ENCODE peak calls at places on chromosomes 5 and 9, in five cellular contexts. S is HCT116, H is GM12878, M is HepG2, V is H1. Y is an unnamed sample.

GRCh38 chr5:164809831-164810230 is 1304.4 kb downstream of the MAT2B start:
- DNase-seq in V (no peak), M (no peak), S (no peak), H (no peak), Y (no peak)

GRCh38 chr9:92631452-92632211 is 38.3 kb downstream of the IPPK start:
- DNase-seq in M (no peak), H (peak), S (no peak), V (no peak), Y (no peak)

GRCh38 chr9:15959663-15960062 is 406.8 kb downstream of the CCDC171 start:
- DNase-seq in V (no peak), H (no peak), S (no peak), M (no peak), Y (no peak)

GRCh38 chr5:178331491-178331981 is 98.9 kb upstream of the PHYKPL start:
- DNase-seq in H (no peak), V (no peak), S (no peak), M (no peak), Y (peak)

GRCh38 chr9:107750741-107751521 is 261.4 kb upstream of the KLF4 start:
- DNase-seq in S (peak), M (peak), H (no peak), V (no peak), Y (no peak)

GRCh38 chr5:90399251-90399650 is 10.3 kb downstream of the CETN3 start:
- DNase-seq in H (no peak), M (no peak), S (no peak), V (no peak), Y (no peak)

GRCh38 chr5:147949711-147950573 is 43.6 kb upstream of the C5orf46 start:
- DNase-seq in V (no peak), M (peak), S (peak), H (no peak), Y (peak)

GRCh38 chr9:85700330-85700729 is 41.4 kb downstream of the AGTPBP1 start:
- DNase-seq in M (no peak), S (no peak), V (no peak), H (no peak), Y (no peak)

GRCh38 chr9:79026311-79026710 is 545.5 kb upstream of the TLE4 start:
- DNase-seq in M (no peak), V (no peak), H (peak), S (no peak), Y (no peak)

GRCh38 chr9:127347831-127348699 is 48.9 kb upstream of the SLC2A8 start:
- DNase-seq in V (no peak), S (no peak), H (no peak), M (peak), Y (peak)

GRCh38 chr9:129697111-129697955 is 31.9 kb downstream of the PRRX2 start:
- DNase-seq in V (peak), S (no peak), H (no peak), M (no peak), Y (peak)

GRCh38 chr5:43290726-43291125 is 22.5 kb downstream of the HMGCS1 start:
- DNase-seq in M (no peak), H (no peak), V (no peak), S (no peak), Y (no peak)

GRCh38 chr5:121088341-121088740 is 624.2 kb downstream of the PRR16 start:
- DNase-seq in H (no peak), V (no peak), S (no peak), M (no peak), Y (no peak)

GRCh38 chr5:107413754-107414153 is 257.0 kb downstream of the EFNA5 start:
- DNase-seq in V (no peak), H (no peak), S (no peak), M (no peak), Y (no peak)

GRCh38 chr5:140331638-140332037 is 14.8 kb downstream of the HBEGF start:
- DNase-seq in M (no peak), S (no peak), V (no peak), H (no peak), Y (no peak)

GRCh38 chr5:134131165-134131564 is 16.7 kb downstream of the TCF7 start:
- DNase-seq in M (no peak), S (no peak), V (no peak), H (no peak), Y (no peak)

GRCh38 chr9:76401580-76402354 is 7.5 kb upstream of the RFK start:
- DNase-seq in S (no peak), H (no peak), V (no peak), M (peak), Y (no peak)

GRCh38 chr9:105047652-105048031 is 119.7 kb upstream of the ABCA1 start:
- DNase-seq in M (peak), H (no peak), S (no peak), V (no peak), Y (no peak)

GRCh38 chr9:89666364-89666763 is 61.6 kb downstream of the GADD45G start:
- DNase-seq in M (no peak), S (no peak), V (no peak), H (no peak), Y (no peak)

GRCh38 chr5:139744471-139745120 is 51.0 kb upstream of the PSD2 start:
- DNase-seq in V (no peak), H (no peak), S (no peak), M (no peak), Y (no peak)

GRCh38 chr9:93237535-93237934 is 53.6 kb downstream of the WNK2 start:
- DNase-seq in M (no peak), V (no peak), S (no peak), H (no peak), Y (no peak)

GRCh38 chr5:61351733-61352132 is 19.7 kb downstream of the ZSWIM6 start:
- DNase-seq in H (no peak), S (no peak), M (no peak), V (no peak), Y (no peak)

GRCh38 chr5:6702633-6703032 is 10.6 kb upstream of the TENT4A start:
- DNase-seq in V (no peak), M (no peak), S (no peak), H (no peak), Y (no peak)

GRCh38 chr5:40486437-40487270 is 193.1 kb upstream of the PTGER4 start:
- DNase-seq in H (peak), M (no peak), S (no peak), V (no peak), Y (no peak)

GRCh38 chr9:128099932-128100491 is 27.5 kb downstream of the PTGES2 start:
- DNase-seq in S (no peak), H (no peak), M (no peak), V (no peak), Y (no peak)

GRCh38 chr5:91591076-91591475 is 208.0 kb upstream of the ARRDC3 start:
- DNase-seq in V (no peak), H (no peak), S (peak), M (no peak), Y (no peak)

GRCh38 chr9:111298831-111299603 is 31.0 kb downstream of the OR2K2 start:
- DNase-seq in H (peak), S (peak), V (no peak), M (peak), Y (peak)

GRCh38 chr5:87845734-87846133 is 422.9 kb downstream of the TMEM161B start:
- DNase-seq in H (no peak), M (no peak), S (no peak), V (no peak), Y (no peak)

GRCh38 chr5:167571824-167572223 is 719.6 kb upstream of the WWC1 start:
- DNase-seq in H (no peak), M (no peak), V (no peak), S (no peak), Y (no peak)

GRCh38 chr9:137435980-137436760 is 5.0 kb downstream of the ENTPD8 start:
- DNase-seq in V (no peak), M (peak), S (peak), H (no peak), Y (peak)
- TF ChIP-seq YY1 in V (no peak), M (no peak), S (no peak), H (no peak), Y (no peak)

GRCh38 chr5:149441194-149441753 is 62.2 kb upstream of the IL17B start:
- DNase-seq in V (no peak), H (no peak), S (no peak), M (no peak), Y (no peak)
- H2AFZ ChIP-seq in V (no peak), H (no peak), S (no peak), M (no peak), Y (no peak)

GRCh38 chr5:59358005-59358404 is 535.5 kb downstream of the PDE4D start:
- DNase-seq in V (no peak), H (no peak), S (no peak), M (no peak), Y (no peak)

GRCh38 chr5:59360130-59360555 is 533.4 kb downstream of the PDE4D start:
- DNase-seq in V (no peak), S (no peak), M (no peak), H (no peak), Y (no peak)

GRCh38 chr5:59357421-59357977 is 536.0 kb downstream of the PDE4D start:
- DNase-seq in H (no peak), V (no peak), S (no peak), M (no peak), Y (no peak)

GRCh38 chr5:59356813-59357381 is 536.6 kb downstream of the PDE4D start:
- DNase-seq in H (no peak), V (peak), S (no peak), M (no peak), Y (no peak)

GRCh38 chr5:59358497-59358896 is 535.0 kb downstream of the PDE4D start:
- DNase-seq in H (no peak), V (no peak), S (no peak), M (no peak), Y (peak)
- TF ChIP-seq YY1 in H (no peak), V (no peak), S (no peak), M (no peak), Y (no peak)

GRCh38 chr9:113499876-113500497 is 36.5 kb downstream of the RGS3 start:
- DNase-seq in H (no peak), S (no peak), V (no peak), M (no peak), Y (no peak)

GRCh38 chr9:113501821-113502220 is 38.3 kb downstream of the RGS3 start:
- DNase-seq in S (no peak), V (no peak), M (no peak), H (no peak), Y (no peak)

GRCh38 chr9:113499153-113499875 is 35.8 kb downstream of the RGS3 start:
- DNase-seq in S (no peak), V (no peak), M (no peak), H (no peak), Y (no peak)

GRCh38 chr9:113502427-113503008 is 39.0 kb downstream of the RGS3 start:
- DNase-seq in M (no peak), H (no peak), S (no peak), V (no peak), Y (peak)

DNA sequence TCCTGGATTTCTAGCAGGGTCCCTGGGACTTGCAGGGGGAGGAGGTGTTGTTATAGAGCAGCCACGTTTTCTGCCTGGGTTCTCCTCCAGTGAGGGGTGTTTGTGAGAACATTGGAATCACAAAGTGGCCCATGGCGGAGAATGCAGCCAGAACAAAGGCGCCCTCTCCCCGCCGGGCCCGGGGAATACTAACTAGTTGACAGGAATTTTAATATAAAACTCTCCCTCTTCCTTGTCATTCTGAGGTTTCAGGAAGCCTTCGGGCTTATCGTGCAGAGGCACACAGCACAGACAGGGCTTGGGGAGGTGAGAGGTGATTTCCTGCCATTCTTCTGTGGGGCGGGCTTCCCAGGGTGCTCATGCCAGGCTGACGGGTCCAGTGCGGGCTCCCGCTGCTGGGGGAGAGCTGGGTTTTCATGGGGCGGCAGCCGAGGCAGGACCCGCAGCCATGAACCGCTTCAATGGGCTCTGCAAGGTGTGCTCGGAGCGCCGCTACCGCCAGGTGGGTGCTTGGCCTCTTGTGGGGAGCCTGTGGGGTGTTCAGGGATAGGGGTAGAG is 37.7 kb downstream of the RGS3 start:
- DNase-seq in V (peak), H (no peak), M (no peak), S (no peak), Y (no peak)
- H2AFZ ChIP-seq in V (peak), H (no peak), M (no peak), S (no peak), Y (no peak)

DNA sequence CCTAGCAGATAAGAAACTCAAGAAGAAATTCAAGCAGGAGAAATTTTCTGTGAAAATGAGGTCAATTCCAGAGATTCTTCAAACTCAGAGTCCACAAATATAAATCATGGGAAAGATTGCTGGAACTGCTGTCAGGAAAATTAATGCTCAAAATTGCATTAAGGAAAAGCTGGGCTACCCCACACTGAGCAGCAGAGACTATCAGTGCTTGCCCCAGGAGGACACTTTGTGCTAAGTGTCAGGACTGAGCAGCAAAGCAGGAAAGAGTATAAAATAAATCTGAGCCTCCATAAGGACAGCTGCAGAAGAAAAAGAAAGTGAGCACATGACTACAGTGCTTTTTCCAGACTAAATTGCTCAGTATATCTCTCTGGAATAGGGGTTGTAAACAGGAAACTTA is 81.6 kb downstream of the RGS7BP start:
- DNase-seq in H (no peak), M (no peak), S (no peak), V (no peak), Y (no peak)
- TF ChIP-seq YY1 in H (no peak), M (no peak), S (no peak), V (no peak), Y (no peak)

DNA sequence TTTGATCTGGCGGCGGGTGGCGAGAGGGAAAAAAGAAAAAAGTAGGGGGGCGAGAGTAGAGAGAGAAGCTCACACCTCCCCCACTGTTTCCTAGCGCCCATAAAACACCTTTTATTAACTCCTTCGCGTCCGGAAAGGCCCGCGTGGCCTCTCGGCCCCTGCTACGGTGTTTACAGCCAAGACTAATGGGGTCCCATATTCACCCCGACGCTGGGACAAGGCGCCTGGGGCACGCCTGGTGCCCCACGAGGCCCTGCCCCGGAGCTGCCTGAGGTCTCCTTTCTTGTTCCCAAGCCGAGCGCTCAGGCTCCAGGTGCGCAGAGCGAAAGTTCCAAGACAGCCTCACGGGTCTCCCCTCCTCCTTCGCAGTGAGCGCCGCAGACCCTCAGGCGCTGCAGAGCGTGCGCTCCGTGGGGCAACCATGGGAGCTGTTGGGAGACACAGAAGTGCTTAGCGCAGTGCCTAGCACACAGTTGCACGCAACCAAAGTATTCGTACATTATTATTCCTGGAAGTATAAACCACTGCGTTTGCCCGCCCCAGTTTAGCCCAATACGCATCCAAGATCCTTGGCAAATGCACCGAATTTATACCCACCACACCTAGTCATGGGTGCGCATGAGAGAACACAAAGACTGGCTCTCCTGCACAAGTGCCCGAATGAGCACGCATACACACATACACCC is 4.3 kb downstream of the HAND1 start:
- DNase-seq in V (peak), H (no peak), S (no peak), M (no peak), Y (no peak)
- H2AFZ ChIP-seq in V (no peak), H (no peak), S (no peak), M (no peak), Y (no peak)

DNA sequence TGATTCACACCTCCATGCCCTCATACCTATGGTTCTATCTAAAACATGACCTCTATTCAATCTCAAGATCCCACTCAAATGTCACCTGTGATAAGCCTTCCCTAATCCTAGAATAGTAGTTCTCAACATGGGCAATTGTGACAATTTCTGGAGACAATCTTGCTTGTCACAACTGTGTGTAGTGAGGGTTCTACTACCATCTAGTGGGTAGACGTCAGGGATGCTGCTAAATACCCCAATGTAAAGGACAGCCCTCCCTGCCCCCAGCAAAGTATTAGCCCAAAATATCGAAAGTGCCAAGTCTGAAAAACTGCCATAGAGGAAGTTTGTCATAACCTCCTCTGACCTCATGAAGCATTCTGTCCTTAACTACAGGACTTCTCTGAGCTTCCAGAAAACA is 32.0 kb downstream of the TBCA start:
- DNase-seq in M (no peak), H (no peak), V (no peak), S (no peak), Y (no peak)
- TF ChIP-seq YY1 in M (no peak), H (no peak), V (no peak), S (no peak), Y (no peak)

Y was measured in SK-N-SH.